ENCODE peak calls at places on chromosomes 13 and 19, in eight cellular contexts. V is progenitor cell of endocrine pancreas; Y is nephron progenitor cell; K is heart right ventricle; F is foreskin fibroblast; U is LNCaP clone FGC; Q is CD8-positive, alpha-beta T cell; G is dorsolateral prefrontal cortex. B is an unnamed sample.

GRCh38 chr13:90868321-90868920 is 479.1 kb upstream of the MIR17HG start:
- DNase-seq in V (no peak), G (no peak), F (no peak), U (no peak), Q (no peak), Y (peak; percentile 31), K (no peak), B (peak; percentile 44)

GRCh38 chr13:113877149-113877990 is 13.5 kb upstream of the GAS6 start:
- DNase-seq in Y (no peak), V (no peak), K (no peak), F (no peak), Q (no peak), U (no peak), G (peak; percentile 26), B (no peak)

GRCh38 chr13:35086667-35087066 is 144.6 kb downstream of the NBEA start:
- DNase-seq in F (no peak), Y (no peak), K (no peak), Q (no peak), G (no peak), V (no peak), U (no peak), B (no peak)

GRCh38 chr13:22961835-22962537 is 218.8 kb upstream of the SGCG start:
- DNase-seq in U (no peak), Q (no peak), G (no peak), F (no peak), V (no peak), K (no peak), Y (no peak), B (no peak)

GRCh38 chr19:35248310-35249145 is at the start of gene LSR:
- DNase-seq in Y (peak; percentile 75), K (no peak), U (peak; percentile 91), V (peak; percentile 85), G (no peak), Q (peak; percentile 74), F (no peak), B (no peak)

GRCh38 chr13:28324181-28324789 is 170.6 kb downstream of the FLT1 start:
- DNase-seq in Q (peak; percentile 15), U (peak; percentile 28), V (peak; percentile 37), Y (peak; percentile 67), K (no peak), F (peak; percentile 69), G (no peak), B (peak; percentile 60)

GRCh38 chr19:11737964-11738745 is 591 bp downstream of the ZNF823 start:
- DNase-seq in F (peak; percentile 19), G (no peak), V (peak; percentile 56), U (peak; percentile 27), Q (peak; percentile 11), Y (peak; percentile 61), K (peak; percentile 31), B (peak; percentile 53)

GRCh38 chr19:13160557-13160956 is 10.3 kb downstream of the IER2 start:
- DNase-seq in K (no peak), F (peak; percentile 76), U (no peak), Y (no peak), G (no peak), Q (no peak), V (no peak), B (no peak)

GRCh38 chr13:89550842-89551422 is 1796.6 kb upstream of the MIR17HG start:
- DNase-seq in F (no peak), K (no peak), G (no peak), U (no peak), V (no peak), Q (no peak), Y (no peak), B (no peak)

GRCh38 chr19:29505034-29505824 is 20.6 kb upstream of the VSTM2B start:
- DNase-seq in K (no peak), Q (no peak), V (no peak), Y (peak; percentile 29), G (peak; percentile 93), U (no peak), F (no peak), B (peak; percentile 3)

GRCh38 chr19:30691767-30692516 is 319.8 kb downstream of the ZNF536 start:
- DNase-seq in F (peak; percentile 4), U (no peak), Y (no peak), G (no peak), Q (no peak), V (no peak), K (no peak), B (no peak)

GRCh38 chr19:45442927-45443461 is 19.3 kb upstream of the ERCC1 start:
- DNase-seq in G (no peak), K (no peak), Q (no peak), U (no peak), Y (peak; percentile 25), V (no peak), F (no peak), B (no peak)

GRCh38 chr19:18232540-18233223 is 6.4 kb upstream of the PDE4C start:
- DNase-seq in U (no peak), Y (no peak), G (no peak), V (no peak), K (no peak), F (no peak), Q (no peak), B (peak; percentile 86)
- TF ChIP-seq CTCF in U (no peak), Y (peak; percentile 32), G (no peak), V (peak; percentile 43), K (no peak), F (no peak), Q (no peak), B (peak; percentile 41)

GRCh38 chr19:50547385-50548190 is 20.6 kb downstream of the LRRC4B start:
- DNase-seq in K (no peak), Y (no peak), V (no peak), Q (no peak), G (no peak), F (no peak), U (no peak), B (no peak)
- TF ChIP-seq CTCF in K (no peak), Y (no peak), V (no peak), Q (no peak), G (peak; percentile 40), F (no peak), U (peak; percentile 1), B (no peak)

GRCh38 chr19:58385313-58386165 is 1.5 kb upstream of the RPS5 start:
- DNase-seq in U (no peak), F (no peak), G (no peak), K (no peak), V (no peak), Q (no peak), Y (no peak), B (no peak)

GRCh38 chr19:58388175-58388526 is 1.1 kb downstream of the RPS5 start:
- DNase-seq in G (no peak), V (no peak), K (no peak), Y (no peak), Q (no peak), U (no peak), F (no peak), B (no peak)

GRCh38 chr19:58386576-58387337 is at the start of gene RPS5:
- DNase-seq in Q (peak; percentile 93), Y (peak; percentile 91), K (peak; percentile 94), U (peak; percentile 97), V (peak; percentile 86), F (peak; percentile 97), G (peak; percentile 95), B (peak; percentile 90)

GRCh38 chr19:58386166-58386575 is 898 bp upstream of the RPS5 start:
- DNase-seq in G (no peak), F (no peak), K (no peak), V (no peak), Y (no peak), Q (no peak), U (no peak), B (no peak)

DNA sequence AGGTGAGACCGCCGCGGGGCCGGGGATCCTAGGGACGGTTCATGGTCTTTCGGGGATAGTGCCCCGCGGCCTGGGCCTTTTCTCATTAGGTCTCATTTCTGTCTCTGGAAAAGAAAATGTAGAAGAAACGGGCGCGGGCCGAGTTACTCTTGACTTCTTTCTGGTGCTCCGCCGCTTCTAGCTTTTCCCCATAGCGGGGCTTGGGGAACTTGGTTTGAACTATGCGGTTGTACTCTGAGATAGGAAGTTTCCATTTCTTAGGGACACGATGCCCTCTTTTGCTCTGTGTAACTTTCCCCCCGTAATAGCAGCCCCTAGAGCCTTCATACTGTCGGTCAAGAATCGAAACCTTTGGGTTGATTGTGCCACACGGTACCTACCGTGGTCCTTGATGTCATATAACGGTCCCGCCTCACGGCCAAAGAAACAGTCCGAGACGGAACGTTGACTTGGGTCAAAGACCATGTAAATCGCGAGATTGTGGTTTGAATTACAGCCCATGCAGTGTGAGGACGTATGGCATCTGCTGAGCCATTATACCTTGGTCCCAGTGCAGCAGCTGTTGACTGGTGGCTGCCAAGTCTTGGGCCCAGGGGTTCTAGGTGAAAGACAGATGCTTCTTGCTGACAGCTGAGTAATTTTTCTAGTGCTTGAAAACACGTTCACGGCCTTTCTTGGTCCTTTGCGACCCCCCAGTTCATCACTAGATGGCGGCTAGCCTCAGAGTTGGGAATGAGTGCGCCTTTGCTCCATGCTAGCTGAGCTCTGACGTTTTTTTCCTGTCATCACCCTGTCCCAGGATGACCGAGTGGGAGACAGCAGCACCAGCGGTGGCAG is 487 bp downstream of the RPS5 start:
- DNase-seq in K (no peak), F (no peak), U (no peak), V (no peak), G (no peak), Q (no peak), Y (no peak), B (no peak)
- TF ChIP-seq CTCF in K (no peak), F (no peak), U (peak; percentile 8), V (no peak), G (no peak), Q (no peak), Y (no peak), B (no peak)

GRCh38 chr13:25042141-25042540 is 53.8 kb upstream of the PABPC3 start:
- DNase-seq in G (no peak), U (peak; percentile 42), Q (no peak), K (no peak), F (no peak), V (no peak), Y (no peak), B (no peak)

GRCh38 chr13:25044071-25044470 is 51.9 kb upstream of the PABPC3 start:
- DNase-seq in U (no peak), F (no peak), V (no peak), G (no peak), Y (no peak), K (no peak), Q (no peak), B (no peak)

GRCh38 chr13:25046985-25047660 is 48.8 kb upstream of the PABPC3 start:
- DNase-seq in U (no peak), Y (peak; percentile 76), K (no peak), Q (no peak), V (peak; percentile 20), F (peak; percentile 21), G (peak; percentile 60), B (peak; percentile 66)

GRCh38 chr13:25051065-25051464 is 44.9 kb upstream of the PABPC3 start:
- DNase-seq in F (no peak), U (no peak), Y (no peak), G (no peak), Q (no peak), V (no peak), K (no peak), B (no peak)

GRCh38 chr13:25046274-25046984 is 49.5 kb upstream of the PABPC3 start:
- DNase-seq in F (no peak), Q (no peak), G (no peak), K (no peak), U (no peak), Y (peak; percentile 51), V (no peak), B (peak; percentile 47)
- TF ChIP-seq CTCF in F (no peak), Q (no peak), G (no peak), K (no peak), U (no peak), Y (no peak), V (peak; percentile 18), B (no peak)

GRCh38 chr19:40717325-40717879 is 490 bp downstream of the ITPKC start:
- DNase-seq in G (no peak), Y (no peak), F (no peak), Q (no peak), K (no peak), V (no peak), U (no peak), B (no peak)
- TF ChIP-seq CTCF in G (no peak), Y (no peak), F (no peak), Q (no peak), K (no peak), V (no peak), U (no peak), B (no peak)